ENCODE peak calls at places on chromosomes 2 and 18, in seven cellular contexts. P, X, M, L, A, H and R are unnamed samples.

GRCh38 chr2:152186257-152186656 is 10.7 kb upstream of the STAM2 start:
- DNase-seq in H (peak), X (no peak), A (no peak), L (no peak), M (no peak), P (no peak), R (no peak)

GRCh38 chr2:163155279-163155883 is 316.8 kb upstream of the KCNH7 start:
- DNase-seq in A (peak), M (no peak), H (peak), P (no peak), X (peak), L (no peak), R (no peak)

GRCh38 chr18:76592981-76593381 is 97.9 kb upstream of the ZNF516 start:
- DNase-seq in L (no peak), X (peak), M (no peak), P (no peak), A (peak), H (no peak), R (no peak)

GRCh38 chr2:120543899-120544298 is 191.8 kb upstream of the GLI2 start:
- DNase-seq in M (no peak), A (no peak), L (no peak), P (no peak), X (no peak), H (peak), R (no peak)

GRCh38 chr2:159091981-159092380 is 123.5 kb downstream of the TANC1 start:
- DNase-seq in P (no peak), H (peak), A (peak), X (no peak), L (no peak), M (no peak), R (no peak)

GRCh38 chr2:130808482-130809268 is 28.0 kb upstream of the ARHGEF4 start:
- DNase-seq in A (peak), H (no peak), P (no peak), M (no peak), L (no peak), X (no peak), R (no peak)

GRCh38 chr2:190511104-190511503 is 23.4 kb downstream of the NEMP2 start:
- DNase-seq in H (peak), M (no peak), P (no peak), A (peak), X (no peak), L (no peak), R (no peak)

GRCh38 chr2:148338544-148338943 is 306.0 kb upstream of the EPC2 start:
- DNase-seq in X (no peak), A (peak), M (no peak), H (peak), P (peak), L (peak), R (peak)

GRCh38 chr2:204749319-204749718 is 204.0 kb downstream of the PARD3B start:
- DNase-seq in L (no peak), P (no peak), X (no peak), H (no peak), A (peak), M (no peak), R (peak)

GRCh38 chr2:48685126-48685525 is 67.5 kb downstream of the GTF2A1L start:
- DNase-seq in M (no peak), H (no peak), X (no peak), A (no peak), P (no peak), L (no peak), R (no peak)

GRCh38 chr2:217852812-217853211 is 150.0 kb downstream of the TNS1 start:
- DNase-seq in P (no peak), M (peak), A (no peak), X (no peak), H (no peak), L (no peak), R (no peak)

GRCh38 chr2:18792226-18792629 is 202.9 kb upstream of the NT5C1B start:
- DNase-seq in H (no peak), X (no peak), A (peak), P (no peak), L (no peak), M (no peak), R (no peak)

GRCh38 chr2:113376248-113376934 is 61.1 kb upstream of the ZNG1B start:
- DNase-seq in L (no peak), X (no peak), A (no peak), P (no peak), H (no peak), M (no peak), R (no peak)

GRCh38 chr2:5677133-5677532 is 15.1 kb upstream of the SOX11 start:
- DNase-seq in L (no peak), X (no peak), M (no peak), P (no peak), A (no peak), H (no peak), R (no peak)

GRCh38 chr2:55620123-55620779 is 2.8 kb upstream of the PPP4R3B start:
- DNase-seq in M (no peak), A (peak), X (peak), H (no peak), P (no peak), L (no peak), R (no peak)

GRCh38 chr2:226970362-226970761 is 134.5 kb downstream of the RHBDD1 start:
- DNase-seq in L (no peak), X (no peak), H (no peak), P (no peak), A (no peak), M (no peak), R (no peak)

GRCh38 chr2:25041307-25041927 is 459 bp upstream of the EFR3B start:
- DNase-seq in A (peak), L (no peak), X (peak), M (peak), P (no peak), H (peak), R (no peak)

GRCh38 chr18:48842259-48843061 is 108.3 kb downstream of the SMAD7 start:
- DNase-seq in L (no peak), H (peak), A (peak), P (no peak), X (no peak), M (peak), R (no peak)

GRCh38 chr2:240564571-240565266 is 3.6 kb upstream of the RNPEPL1 start:
- DNase-seq in P (no peak), L (no peak), A (peak), M (no peak), H (no peak), X (no peak), R (no peak)

GRCh38 chr2:234954551-234954992 is 2.8 kb downstream of the SH3BP4 start:
- DNase-seq in X (peak), H (peak), M (no peak), P (no peak), A (peak), L (no peak), R (no peak)

GRCh38 chr2:28252308-28252707 is 140.3 kb upstream of the FOSL2 start:
- DNase-seq in L (no peak), X (no peak), P (no peak), A (no peak), M (no peak), H (no peak), R (no peak)

GRCh38 chr2:128425731-128426620 is 107.3 kb upstream of the HS6ST1 start:
- DNase-seq in H (no peak), M (peak), X (no peak), A (no peak), P (no peak), L (no peak), R (peak)

DNA sequence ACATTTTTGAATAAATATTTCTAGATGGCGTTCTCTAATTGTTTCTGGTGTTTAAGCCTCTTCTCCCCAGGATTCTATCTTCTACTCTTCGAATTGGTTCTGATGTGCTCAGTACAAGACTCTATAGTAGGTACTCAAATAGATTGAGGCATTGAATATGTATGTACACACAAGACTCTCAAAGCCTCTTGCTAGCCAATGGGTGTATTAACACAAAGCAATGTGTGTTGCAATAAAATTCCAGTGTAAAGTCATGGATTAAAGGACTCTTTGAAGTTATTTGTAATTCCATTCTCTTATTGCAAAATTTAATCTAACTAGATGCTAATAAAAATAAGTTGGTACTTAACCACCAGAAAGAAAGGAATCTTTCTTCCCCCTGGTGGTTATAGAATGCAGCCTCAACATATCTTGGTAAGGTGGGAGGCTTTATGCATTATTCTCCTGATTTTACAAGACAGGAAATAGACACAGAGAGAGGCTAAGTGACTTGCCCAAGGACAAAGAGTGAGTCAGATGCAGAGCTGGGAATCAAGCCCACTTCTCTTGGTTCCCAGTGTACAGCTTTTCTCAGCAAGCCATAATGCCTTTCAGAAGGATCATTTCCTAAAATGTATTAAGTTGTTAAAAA is 18.1 kb downstream of the LRP1B start:
- DNase-seq in L (no peak), H (peak), X (no peak), A (peak), P (peak), M (no peak), R (no peak)
- TF ChIP-seq CTCF in L (peak), H (peak), X (peak), A (peak), P (peak), M (no peak), R (no peak)

GRCh38 chr18:31103423-31103822 is 1.2 kb upstream of the DSC2 start:
- DNase-seq in P (no peak), L (no peak), M (no peak), H (no peak), X (no peak), A (no peak), R (no peak)

GRCh38 chr18:31100598-31101147 is 1.5 kb downstream of the DSC2 start:
- DNase-seq in H (no peak), L (no peak), P (no peak), A (peak), M (peak), X (peak), R (no peak)

GRCh38 chr18:31101148-31102019 is 837 bp downstream of the DSC2 start:
- DNase-seq in H (no peak), L (no peak), A (peak), M (peak), X (peak), P (no peak), R (no peak)

GRCh38 chr18:31102941-31103340 is 720 bp upstream of the DSC2 start:
- DNase-seq in H (no peak), M (no peak), A (no peak), L (no peak), X (no peak), P (no peak), R (no peak)

GRCh38 chr18:31102020-31102684 is at the start of gene DSC2:
- DNase-seq in P (no peak), M (peak), H (no peak), X (peak), L (no peak), A (no peak), R (no peak)
- H3K4me3 ChIP-seq in P (no peak), M (peak), H (no peak), X (peak), L (no peak), A (peak), R (no peak)

GRCh38 chr18:6962571-6963451 is 154.8 kb downstream of the LAMA1 start:
- DNase-seq in H (no peak), M (no peak), P (no peak), L (no peak), X (no peak), A (no peak), R (no peak)

GRCh38 chr18:6961331-6961730 is 156.3 kb downstream of the LAMA1 start:
- DNase-seq in L (no peak), P (no peak), X (no peak), H (no peak), A (no peak), M (no peak), R (no peak)

GRCh38 chr18:6959110-6959509 is 158.5 kb downstream of the LAMA1 start:
- DNase-seq in P (no peak), H (no peak), A (no peak), X (no peak), M (no peak), L (no peak), R (no peak)

GRCh38 chr18:6960124-6960523 is 157.5 kb downstream of the LAMA1 start:
- DNase-seq in L (no peak), M (no peak), X (no peak), P (no peak), H (no peak), A (no peak), R (no peak)

GRCh38 chr18:6960656-6961055 is 156.9 kb downstream of the LAMA1 start:
- DNase-seq in L (no peak), H (no peak), A (peak), X (no peak), M (no peak), P (no peak), R (peak)
- TF ChIP-seq CTCF in L (no peak), H (no peak), A (no peak), X (no peak), M (no peak), P (no peak), R (no peak)

GRCh38 chr18:34704823-34705222 is 5.3 kb upstream of the DTNA start:
- DNase-seq in L (no peak), H (no peak), A (no peak), M (no peak), X (no peak), P (no peak), R (no peak)

GRCh38 chr18:34710430-34711386 is 610 bp downstream of the DTNA start:
- DNase-seq in P (peak), L (no peak), M (no peak), H (no peak), A (peak), X (no peak), R (no peak)

GRCh38 chr18:34707670-34708069 is 2.4 kb upstream of the DTNA start:
- DNase-seq in H (peak), M (peak), X (peak), A (peak), L (peak), P (peak), R (peak)

GRCh38 chr18:34709104-34709503 is 994 bp upstream of the DTNA start:
- DNase-seq in A (peak), P (no peak), L (peak), M (peak), H (no peak), X (no peak), R (peak)

DNA sequence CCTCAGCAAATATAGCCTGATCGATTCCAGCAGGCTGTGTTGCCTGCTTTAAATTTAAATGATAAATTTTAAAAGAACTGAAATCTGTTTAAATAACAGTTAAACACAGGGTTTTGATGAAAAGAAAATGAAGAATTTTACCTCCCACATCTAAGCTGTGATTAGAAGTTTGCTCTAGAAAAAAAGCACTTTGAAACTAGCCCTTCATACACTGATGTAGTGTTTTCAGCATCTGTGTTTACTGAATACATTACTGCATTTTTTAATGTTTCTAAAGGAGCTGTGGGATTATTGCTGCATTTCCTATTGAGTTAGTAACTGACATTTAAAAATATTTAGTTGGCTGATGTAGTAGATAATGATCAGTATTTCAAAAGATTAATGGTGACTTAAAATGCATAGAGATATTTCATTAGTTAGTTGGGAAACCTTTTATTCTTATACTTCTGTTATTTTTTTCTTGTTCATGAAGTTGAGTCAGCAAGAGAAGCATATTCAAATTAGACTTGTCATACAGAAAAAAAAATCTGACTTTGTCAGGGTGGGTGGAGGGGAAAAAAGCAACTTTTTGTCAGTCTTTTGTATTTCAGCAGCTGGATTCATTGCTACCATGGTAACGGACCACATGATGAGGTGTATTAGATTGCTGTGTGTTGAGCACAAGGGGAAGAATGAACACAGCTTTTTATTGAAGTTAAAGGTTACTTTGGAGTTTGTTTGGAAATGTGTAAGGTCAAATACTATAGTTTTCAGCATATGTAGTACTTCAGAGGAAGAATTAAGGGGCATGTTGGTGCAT is at the start of gene DTNA:
- DNase-seq in M (no peak), X (peak), L (peak), A (peak), H (peak), P (peak), R (peak)
- H3K4me3 ChIP-seq in M (peak), X (peak), L (peak), A (peak), H (no peak), P (peak), R (peak)

GRCh38 chr2:174180165-174180724 is 68.1 kb downstream of the OLA1 start:
- DNase-seq in L (no peak), A (no peak), H (peak), M (no peak), P (no peak), X (peak), R (no peak)
- TF ChIP-seq CTCF in L (no peak), A (peak), H (no peak), M (no peak), P (no peak), X (peak), R (no peak)

GRCh38 chr18:3061581-3062416 is 48.9 kb upstream of the LPIN2 start:
- DNase-seq in X (no peak), M (no peak), P (no peak), L (no peak), H (no peak), A (no peak), R (no peak)

GRCh38 chr18:3066391-3067079 is 53.6 kb upstream of the LPIN2 start:
- DNase-seq in A (no peak), H (no peak), P (no peak), M (no peak), L (no peak), X (no peak), R (no peak)

GRCh38 chr18:3059272-3059671 is 46.3 kb upstream of the LPIN2 start:
- DNase-seq in H (no peak), P (no peak), M (no peak), L (no peak), X (no peak), A (no peak), R (no peak)

GRCh38 chr18:3060667-3061580 is 48.0 kb upstream of the LPIN2 start:
- DNase-seq in X (no peak), H (peak), M (no peak), L (no peak), P (no peak), A (no peak), R (no peak)

DNA sequence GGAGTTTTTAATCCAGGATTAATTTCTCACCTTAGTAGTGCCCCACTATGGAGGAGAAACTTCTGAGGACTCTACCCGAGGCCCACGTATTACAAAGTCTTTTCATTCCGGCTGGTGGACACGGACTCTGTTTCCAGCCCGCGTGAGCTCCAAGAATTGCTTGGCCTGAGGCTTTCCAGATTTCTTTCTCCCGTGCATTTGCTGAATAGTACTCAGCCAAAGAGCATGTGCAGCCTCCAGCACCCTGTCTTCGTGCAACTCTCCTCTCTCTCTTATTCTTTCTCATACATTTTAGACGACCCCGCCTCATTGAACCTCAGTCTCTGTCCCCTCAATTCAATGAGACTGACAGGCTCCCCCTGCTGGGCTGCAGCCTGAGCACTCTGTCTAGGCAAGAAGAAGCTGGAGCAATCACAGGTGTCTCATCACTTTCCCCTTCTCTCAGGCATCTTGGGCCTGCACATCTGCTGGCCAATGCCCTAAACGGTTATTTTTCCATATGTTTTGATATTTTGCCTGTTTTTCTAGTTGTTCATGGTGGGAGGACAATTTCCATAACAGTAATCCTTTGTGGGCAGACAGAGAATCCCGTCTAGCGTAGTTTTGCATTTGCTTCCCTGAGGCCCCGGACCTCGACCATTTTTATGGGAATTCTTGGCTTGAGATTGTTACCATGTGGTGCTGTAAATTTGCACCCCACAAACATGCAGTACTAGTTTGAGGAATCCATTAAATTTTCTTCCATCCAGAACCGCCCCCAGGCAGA is 50.0 kb upstream of the LPIN2 start:
- DNase-seq in L (no peak), A (peak), P (peak), X (peak), H (peak), M (peak), R (no peak)
- H3K4me3 ChIP-seq in L (no peak), A (no peak), P (no peak), X (no peak), H (no peak), M (no peak), R (no peak)

DNA sequence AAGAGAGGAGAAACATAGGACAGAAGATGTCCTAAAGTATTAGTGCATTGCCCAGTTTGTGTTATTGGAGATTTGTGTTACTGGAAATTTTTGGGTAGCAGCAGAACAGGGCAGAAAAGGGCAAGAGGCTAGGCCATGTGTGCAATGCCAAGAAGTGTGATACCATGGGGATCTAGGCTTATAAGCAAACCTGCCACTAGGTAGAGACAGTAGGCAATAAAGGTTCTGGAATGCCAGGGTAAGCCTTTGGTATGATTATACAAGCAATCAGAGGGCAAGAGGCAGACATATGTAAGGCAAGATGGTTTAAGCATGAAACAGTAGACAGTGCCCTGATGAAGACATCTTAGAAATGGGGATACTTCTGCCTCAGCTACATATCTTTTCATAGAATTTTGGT is 12.3 kb upstream of the CERS6 start:
- DNase-seq in H (no peak), M (no peak), P (no peak), A (no peak), X (no peak), L (no peak), R (no peak)
- TF ChIP-seq CTCF in H (no peak), M (no peak), P (no peak), A (no peak), X (no peak), L (no peak), R (no peak)

GRCh38 chr2:236174608-236175001 is 6.4 kb upstream of the GBX2 start:
- DNase-seq in H (no peak), A (no peak), P (no peak), X (peak), L (no peak), M (no peak), R (no peak)
- H3K4me3 ChIP-seq in H (no peak), A (no peak), P (no peak), X (no peak), L (no peak), M (no peak), R (no peak)